ENCODE peak calls at places on chromosomes 5 and 9, in ten cellular contexts. J is mesendoderm; A is foreskin keratinocyte; Q is psoas muscle; R is tibial artery; I is breast epithelium; D is stomach; G is CD4-positive, CD25-positive, alpha-beta regulatory T cell; S is CD8-positive, alpha-beta memory T cell; W is GM12878. M is an unnamed sample. For H3K4me1, the result is how much of the 10 kb centered on the place peaks cover.

GRCh38 chr5:76426391-76426802 is 23.3 kb downstream of the IQGAP2 start:
- DNase-seq in R (no peak), A (no peak), J (peak), I (no peak), D (no peak), S (no peak), Q (no peak), G (no peak), W (no peak), M (no peak)

GRCh38 chr9:129835128-129835859 is at the start of the genes C9orf78 and USP20:
- DNase-seq in D (peak), S (peak), R (peak), G (peak), A (peak), I (peak), J (peak), W (peak), Q (peak), M (peak)

GRCh38 chr5:139391570-139392323 is 2.0 kb upstream of the MZB1 start:
- DNase-seq in R (no peak), A (peak), D (no peak), Q (peak), G (peak), W (no peak), I (no peak), S (no peak), J (no peak), M (no peak)

GRCh38 chr9:112689341-112689740 is 28.6 kb downstream of the INIP start:
- DNase-seq in G (no peak), D (no peak), Q (no peak), R (no peak), J (no peak), W (no peak), S (no peak), A (no peak), I (no peak), M (no peak)

GRCh38 chr9:94140791-94141790 is 56.8 kb downstream of the PTPDC1 start:
- DNase-seq in Q (peak), J (peak), R (no peak), S (no peak), G (no peak), I (no peak), D (no peak), W (no peak), A (no peak), M (no peak)

GRCh38 chr5:157540124-157540523 is 35.5 kb downstream of the ADAM19 start:
- DNase-seq in Q (no peak), S (no peak), A (no peak), R (no peak), W (no peak), J (no peak), D (no peak), G (peak), I (no peak), M (no peak)

GRCh38 chr9:35605336-35606137 is 475 bp downstream of the TESK1 start:
- DNase-seq in A (no peak), S (peak), Q (peak), J (peak), I (no peak), G (peak), D (no peak), R (peak), W (no peak), M (peak)

GRCh38 chr5:136311999-136312398 is 53.3 kb downstream of the TRPC7 start:
- DNase-seq in R (no peak), A (no peak), D (no peak), S (no peak), W (no peak), Q (no peak), G (no peak), J (peak), I (no peak), M (no peak)

GRCh38 chr5:130198927-130199326 is 294.7 kb downstream of the CHSY3 start:
- DNase-seq in D (no peak), I (no peak), S (no peak), R (no peak), G (peak), Q (no peak), W (no peak), A (peak), J (peak), M (no peak)

GRCh38 chr9:13596383-13596970 is 317.0 kb upstream of the MPDZ start:
- DNase-seq in J (peak), S (no peak), Q (no peak), G (no peak), R (no peak), A (no peak), W (no peak), I (no peak), D (no peak), M (no peak)

GRCh38 chr5:153893809-153894208 is 144.9 kb downstream of the FAM114A2 start:
- DNase-seq in A (no peak), Q (no peak), R (no peak), G (no peak), W (no peak), S (no peak), J (peak), I (no peak), D (no peak), M (no peak)

GRCh38 chr9:127132375-127132774 is 9.9 kb upstream of the ANGPTL2 start:
- DNase-seq in W (no peak), R (no peak), Q (peak), A (no peak), I (no peak), G (no peak), J (no peak), D (peak), S (no peak), M (no peak)

GRCh38 chr5:142821733-142822487 is 51.7 kb downstream of the ARHGAP26 start:
- DNase-seq in G (peak), W (no peak), R (no peak), I (no peak), J (no peak), A (peak), S (no peak), Q (no peak), D (no peak), M (no peak)

GRCh38 chr5:113510836-113511451 is 2.5 kb upstream of the YTHDC2 start:
- DNase-seq in Q (no peak), S (no peak), W (no peak), A (no peak), I (no peak), J (no peak), R (no peak), D (no peak), G (peak), M (no peak)

GRCh38 chr9:96420468-96421219 is 2.5 kb upstream of the ZNF367 start:
- DNase-seq in J (peak), G (peak), D (no peak), A (peak), Q (no peak), R (peak), S (no peak), W (peak), I (no peak), M (no peak)

GRCh38 chr5:113213551-113213971 is 221.2 kb downstream of the TSSK1B start:
- DNase-seq in R (no peak), A (no peak), J (no peak), G (no peak), Q (no peak), I (no peak), D (no peak), S (no peak), W (no peak), M (no peak)

DNA sequence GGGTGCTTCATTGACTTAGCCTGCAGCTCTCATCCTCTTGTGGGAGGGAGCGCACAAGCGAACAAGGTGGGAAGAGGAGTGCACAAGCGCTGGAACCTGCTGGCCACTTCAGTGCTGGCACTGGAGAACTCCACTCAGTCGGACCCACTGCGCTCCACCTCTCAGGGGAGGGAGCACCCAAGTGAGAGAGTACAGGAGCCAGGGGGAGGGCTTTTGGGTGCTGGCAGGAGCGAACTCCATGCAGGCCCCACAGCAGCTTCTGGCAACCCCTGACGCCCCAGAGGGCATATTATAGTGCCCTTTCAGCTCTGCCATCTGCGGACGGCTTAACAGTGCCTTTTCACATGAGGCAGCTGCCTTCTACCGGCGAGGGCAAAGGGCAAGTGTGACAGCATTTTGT is 774.2 kb upstream of the COX7C start:
- DNase-seq in I (no peak), Q (no peak), D (no peak), S (no peak), W (no peak), J (no peak), A (no peak), R (no peak), G (no peak), M (no peak)
- H3K4me1 ChIP-seq in I (under half), Q (under half), D (under half), S (under half), W (under half), J (under half), A (under half), R (under half), G (under half), M (under half)

GRCh38 chr5:105978011-105978410 is 1692.7 kb downstream of the EFNA5 start:
- DNase-seq in A (no peak), I (no peak), G (no peak), S (no peak), J (no peak), R (no peak), Q (no peak), W (no peak), D (no peak), M (no peak)

GRCh38 chr5:105977163-105977562 is 1693.6 kb downstream of the EFNA5 start:
- DNase-seq in Q (no peak), S (no peak), R (no peak), G (no peak), J (no peak), D (no peak), I (no peak), W (no peak), A (no peak), M (no peak)

GRCh38 chr5:105982526-105982925 is 1688.2 kb downstream of the EFNA5 start:
- DNase-seq in J (no peak), S (no peak), A (no peak), W (no peak), I (no peak), R (no peak), G (no peak), D (no peak), Q (no peak), M (no peak)
- H3K4me1 ChIP-seq in J (under half), S (under half), A (under half), W (under half), I (under half), R (under half), G (under half), D (under half), Q (under half), M (under half)

DNA sequence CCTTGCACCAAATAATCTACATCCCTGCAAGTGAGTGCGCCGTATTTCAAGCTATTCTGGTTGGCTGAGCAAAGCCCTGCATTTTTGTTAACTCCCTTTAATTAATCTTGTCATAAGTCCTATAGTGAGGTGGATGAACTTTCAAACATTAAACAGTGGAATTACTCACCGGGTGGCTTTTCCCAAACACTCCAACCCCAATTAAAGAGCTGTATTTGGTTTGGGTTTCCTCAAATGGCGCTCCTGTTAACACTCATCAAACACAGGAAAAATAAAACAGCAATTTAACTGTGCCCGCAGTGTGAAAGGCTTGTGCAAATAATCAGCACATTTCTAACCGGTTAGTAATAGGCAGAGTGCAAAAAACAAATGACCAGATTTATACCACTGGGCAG is 662.7 kb upstream of the ZNF608 start:
- DNase-seq in W (no peak), A (no peak), D (no peak), R (no peak), G (no peak), I (no peak), S (no peak), Q (no peak), J (no peak), M (no peak)
- H3K4me1 ChIP-seq in W (under half), A (under half), D (under half), R (under half), G (under half), I (under half), S (under half), Q (under half), J (under half), M (under half)

GRCh38 chr5:36403601-36404311 is 102.1 kb upstream of the RANBP3L start:
- DNase-seq in Q (peak), A (no peak), D (no peak), G (no peak), I (no peak), R (peak), J (no peak), S (no peak), W (no peak), M (no peak)
- H3K4me1 ChIP-seq in Q (under half), A (under half), D (under half), G (under half), I (under half), R (under half), J (under half), S (under half), W (under half), M (under half)

M was measured in naive thymus-derived CD4-positive, alpha-beta T cell.